ENCODE peak calls at places on chromosome 4, in ten cellular contexts. Q is Calu3; E is naive thymus-derived CD4-positive, alpha-beta T cell; Z is activated CD8-positive, alpha-beta memory T cell treated with anti-CD3 and anti-CD28 coated beads for 48 hours; D is tibial artery; G is EL; U is CD8-positive, alpha-beta T cell; H is pulmonary artery endothelial cell; X is CD8-positive, alpha-beta memory T cell; Y is activated T-cell treated with anti-CD3 and anti-CD28 coated beads for 24 hours. L is an unnamed sample.

GRCh38 chr4:182746876-182747275 is 170.3 kb downstream of the DCTD start:
- DNase-seq in Q (no peak), E (no peak), Z (no peak), D (no peak), G (no peak), U (no peak), H (no peak), X (no peak), Y (no peak), L (no peak)

GRCh38 chr4:153127773-153128494 is 76.3 kb upstream of the TRIM2 start:
- DNase-seq in Q (peak; percentile 78), E (peak; percentile 74), Z (peak; percentile 86), D (peak; percentile 90), G (peak; percentile 80), U (peak; percentile 87), H (peak; percentile 40), X (peak; percentile 73), Y (peak; percentile 75), L (peak; percentile 78)

GRCh38 chr4:69617083-69617694 is 22.3 kb downstream of the UGT2A2 start:
- DNase-seq in Q (peak; percentile 24), E (no peak), Z (no peak), D (no peak), G (peak; percentile 1), U (no peak), H (no peak), X (no peak), Y (no peak), L (no peak)

GRCh38 chr4:56698329-56698728 is 17.2 kb upstream of the HOPX start:
- DNase-seq in Q (no peak), E (no peak), Z (no peak), D (no peak), G (peak; percentile 21), U (no peak), H (no peak), X (no peak), Y (no peak), L (no peak)

GRCh38 chr4:171378323-171378722 is 434.9 kb upstream of the GALNTL6 start:
- DNase-seq in Q (no peak), E (no peak), Z (no peak), D (no peak), G (no peak), U (no peak), H (no peak), X (no peak), Y (no peak), L (no peak)

GRCh38 chr4:3421470-3421869 is 20.3 kb upstream of the HGFAC start:
- DNase-seq in Q (no peak), E (no peak), Z (no peak), D (no peak), G (no peak), U (no peak), H (no peak), X (no peak), Y (no peak), L (no peak)

GRCh38 chr4:56990109-56990508 is 11.4 kb downstream of the POLR2B start:
- DNase-seq in Q (no peak), E (no peak), Z (no peak), D (no peak), G (peak; percentile 53), U (no peak), H (no peak), X (no peak), Y (no peak), L (no peak)

GRCh38 chr4:1866095-1866755 is 5.0 kb upstream of the NSD2 start:
- DNase-seq in Q (no peak), E (no peak), Z (no peak), D (no peak), G (no peak), U (no peak), H (no peak), X (no peak), Y (no peak), L (no peak)

GRCh38 chr4:106238819-106239420 is 77.1 kb downstream of the TBCK start:
- DNase-seq in Q (peak; percentile 40), E (no peak), Z (no peak), D (no peak), G (peak; percentile 54), U (no peak), H (no peak), X (no peak), Y (no peak), L (no peak)

GRCh38 chr4:907691-908437 is 24.3 kb downstream of the GAK start:
- DNase-seq in Q (no peak), E (no peak), Z (no peak), D (no peak), G (peak; percentile 10), U (no peak), H (peak; percentile 57), X (no peak), Y (no peak), L (no peak)

GRCh38 chr4:182862166-182862875 is 54.9 kb downstream of the DCTD start:
- DNase-seq in Q (no peak), E (no peak), Z (no peak), D (no peak), G (no peak), U (no peak), H (no peak), X (no peak), Y (no peak), L (no peak)

GRCh38 chr4:47913328-47913727 is 1.1 kb downstream of the NFXL1 start:
- DNase-seq in Q (no peak), E (no peak), Z (no peak), D (no peak), G (peak; percentile 21), U (no peak), H (no peak), X (no peak), Y (no peak), L (no peak)

GRCh38 chr4:168388890-168389289 is 70.3 kb upstream of the DDX60 start:
- DNase-seq in Q (no peak), E (no peak), Z (no peak), D (no peak), G (peak; percentile 52), U (no peak), H (peak; percentile 49), X (no peak), Y (no peak), L (no peak)

GRCh38 chr4:38674206-38675144 is 10.5 kb downstream of the KLF3 start:
- DNase-seq in Q (peak; percentile 16), E (no peak), Z (no peak), D (no peak), G (no peak), U (no peak), H (no peak), X (no peak), Y (no peak), L (no peak)

GRCh38 chr4:87060957-87061356 is 126.1 kb downstream of the AFF1 start:
- DNase-seq in Q (peak; percentile 25), E (no peak), Z (no peak), D (no peak), G (peak; percentile 75), U (no peak), H (no peak), X (no peak), Y (no peak), L (no peak)

GRCh38 chr4:114497116-114497515 is 101.5 kb upstream of the UGT8 start:
- DNase-seq in Q (no peak), E (no peak), Z (no peak), D (no peak), G (no peak), U (no peak), H (no peak), X (no peak), Y (no peak), L (no peak)

GRCh38 chr4:146511381-146511780 is 10.4 kb downstream of the SLC10A7 start:
- DNase-seq in Q (no peak), E (no peak), Z (no peak), D (no peak), G (no peak), U (no peak), H (no peak), X (no peak), Y (no peak), L (no peak)

GRCh38 chr4:87260477-87260876 is 40.1 kb upstream of the KLHL8 start:
- DNase-seq in Q (no peak), E (no peak), Z (no peak), D (no peak), G (peak; percentile 6), U (no peak), H (no peak), X (no peak), Y (no peak), L (no peak)

GRCh38 chr4:16297003-16297402 is 70.7 kb upstream of the TAPT1 start:
- DNase-seq in Q (no peak), E (no peak), Z (no peak), D (no peak), G (no peak), U (no peak), H (no peak), X (no peak), Y (no peak), L (no peak)

GRCh38 chr4:135739354-135739753 is 1537.8 kb upstream of the PABPC4L start:
- DNase-seq in Q (peak; percentile 1), E (no peak), Z (no peak), D (no peak), G (no peak), U (no peak), H (no peak), X (no peak), Y (no peak), L (no peak)

GRCh38 chr4:145299380-145300076 is 119.1 kb upstream of the OTUD4 start:
- DNase-seq in Q (no peak), E (peak; percentile 64), Z (peak; percentile 47), D (no peak), G (peak; percentile 88), U (peak; percentile 24), H (no peak), X (peak; percentile 34), Y (peak; percentile 77), L (peak; percentile 6)

GRCh38 chr4:101419324-101420135 is 72.2 kb upstream of the PPP3CA start:
- DNase-seq in Q (no peak), E (peak; percentile 26), Z (no peak), D (no peak), G (no peak), U (no peak), H (peak; percentile 73), X (no peak), Y (no peak), L (no peak)

GRCh38 chr4:44447563-44448504 is 775 bp downstream of the KCTD8 start:
- DNase-seq in Q (no peak), E (peak; percentile 23), Z (no peak), D (peak; percentile 20), G (no peak), U (no peak), H (no peak), X (no peak), Y (no peak), L (no peak)

GRCh38 chr4:37662861-37663390 is 23.2 kb downstream of the RELL1 start:
- DNase-seq in Q (no peak), E (no peak), Z (no peak), D (no peak), G (no peak), U (no peak), H (no peak), X (no peak), Y (no peak), L (no peak)